ENCODE peak calls at places on chromosomes 6 and 20, in seven cellular contexts. Q is OCI-LY7, F is hepatocyte, G is SK-N-SH, L is GM23338, I is GM23248, O is HCT116. A is an unnamed sample. For H3K79me2 and H3K4me1, the result is how much of the 10 kb centered on the place peaks cover.

GRCh38 chr6:82953871-82954270 is 111.8 kb downstream of the UBE3D start:
- DNase-seq in Q (no peak), F (no peak), G (no peak), L (no peak), I (peak), O (no peak), A (no peak)

GRCh38 chr20:57772349-57772964 is 62.6 kb upstream of the PMEPA1 start:
- DNase-seq in Q (no peak), F (no peak), G (no peak), L (peak), I (peak), O (no peak), A (peak)

GRCh38 chr6:16723833-16724232 is 37.4 kb downstream of the ATXN1 start:
- DNase-seq in Q (no peak), F (peak), G (no peak), L (peak), I (peak), O (peak), A (no peak)

GRCh38 chr6:116363759-116364158 is 7.0 kb upstream of the DSE start:
- DNase-seq in Q (no peak), F (no peak), G (no peak), L (no peak), I (peak), O (no peak), A (no peak)

GRCh38 chr20:16123623-16124022 is 449.6 kb downstream of the KIF16B start:
- DNase-seq in Q (no peak), F (no peak), G (no peak), L (no peak), I (peak), O (no peak), A (no peak)

GRCh38 chr6:104705095-104705707 is 154.5 kb downstream of the HACE1 start:
- DNase-seq in Q (peak), F (no peak), G (no peak), L (no peak), I (peak), O (no peak), A (no peak)

GRCh38 chr6:39093167-39093708 is 21.7 kb downstream of the SAYSD1 start:
- DNase-seq in Q (no peak), F (no peak), G (no peak), L (no peak), I (no peak), O (no peak), A (no peak)

GRCh38 chr6:144244688-144245087 is 40.4 kb upstream of the UTRN start:
- DNase-seq in Q (peak), F (no peak), G (no peak), L (no peak), I (no peak), O (no peak), A (no peak)

GRCh38 chr6:14656676-14657075 is 539.1 kb downstream of the CD83 start:
- DNase-seq in Q (no peak), F (no peak), G (no peak), L (no peak), I (no peak), O (no peak), A (no peak)

GRCh38 chr20:40186826-40187225 is 502.2 kb downstream of the MAFB start:
- DNase-seq in Q (no peak), F (no peak), G (no peak), L (no peak), I (no peak), O (no peak), A (no peak)

GRCh38 chr6:150613269-150613668 is 13.6 kb downstream of the PLEKHG1 start:
- DNase-seq in Q (no peak), F (no peak), G (no peak), L (no peak), I (no peak), O (no peak), A (no peak)

GRCh38 chr6:41939091-41939847 is 2.3 kb downstream of the CCND3 start:
- DNase-seq in Q (peak), F (peak), G (no peak), L (peak), I (peak), O (no peak), A (peak)

GRCh38 chr20:25992146-25992545 is 295.5 kb upstream of the ZNF337 start:
- DNase-seq in Q (no peak), F (no peak), G (no peak), L (no peak), I (no peak), O (no peak), A (peak)

GRCh38 chr20:19264191-19264590 is 51.7 kb downstream of the SLC24A3 start:
- DNase-seq in Q (no peak), F (no peak), G (no peak), L (no peak), I (no peak), O (no peak), A (no peak)

GRCh38 chr6:6678811-6679210 is 90.3 kb downstream of the LY86 start:
- DNase-seq in Q (no peak), F (no peak), G (no peak), L (no peak), I (no peak), O (no peak), A (peak)

GRCh38 chr6:102154874-102155273 is 761.4 kb downstream of the GRIK2 start:
- DNase-seq in Q (no peak), F (no peak), G (no peak), L (no peak), I (no peak), O (no peak), A (no peak)

GRCh38 chr6:2855061-2855519 is 13.4 kb upstream of the SERPINB1 start:
- DNase-seq in Q (no peak), F (no peak), G (no peak), L (no peak), I (no peak), O (no peak), A (peak)

GRCh38 chr6:3301506-3301905 is 42.8 kb downstream of the PSMG4 start:
- DNase-seq in Q (no peak), F (no peak), G (no peak), L (no peak), I (no peak), O (no peak), A (no peak)

GRCh38 chr6:170212051-170212756 is 78.7 kb downstream of the DLL1 start:
- DNase-seq in Q (no peak), F (no peak), G (no peak), L (no peak), I (no peak), O (no peak), A (peak)

GRCh38 chr20:40966516-40967185 is 62.0 kb upstream of the TOP1 start:
- DNase-seq in Q (no peak), F (no peak), G (no peak), L (no peak), I (no peak), O (no peak), A (no peak)

GRCh38 chr6:16286151-16286522 is 47.8 kb downstream of the GMPR start:
- DNase-seq in Q (peak), F (peak), G (peak), L (peak), I (peak), O (peak), A (peak)

GRCh38 chr6:157221049-157221816 is 102.1 kb downstream of the TMEM242 start:
- DNase-seq in Q (peak), F (no peak), G (peak), L (peak), I (peak), O (peak), A (no peak)

GRCh38 chr6:164507197-164507957 is 802.0 kb downstream of the C6orf118 start:
- DNase-seq in Q (peak), F (no peak), G (no peak), L (peak), I (no peak), O (no peak), A (no peak)

GRCh38 chr6:73452107-73452461 is at the start of gene CGAS:
- DNase-seq in Q (peak), F (peak), G (no peak), L (peak), I (peak), O (no peak), A (peak)

GRCh38 chr6:155093430-155093829 is 98.3 kb downstream of the TIAM2 start:
- DNase-seq in Q (peak), F (no peak), G (no peak), L (peak), I (no peak), O (no peak), A (no peak)

GRCh38 chr6:53815381-53816119 is 20.7 kb downstream of the LRRC1 start:
- DNase-seq in Q (no peak), F (no peak), G (no peak), L (no peak), I (no peak), O (no peak), A (no peak)

GRCh38 chr6:14713008-14713452 is 532.8 kb upstream of the JARID2 start:
- DNase-seq in Q (no peak), F (no peak), G (no peak), L (no peak), I (peak), O (no peak), A (no peak)

DNA sequence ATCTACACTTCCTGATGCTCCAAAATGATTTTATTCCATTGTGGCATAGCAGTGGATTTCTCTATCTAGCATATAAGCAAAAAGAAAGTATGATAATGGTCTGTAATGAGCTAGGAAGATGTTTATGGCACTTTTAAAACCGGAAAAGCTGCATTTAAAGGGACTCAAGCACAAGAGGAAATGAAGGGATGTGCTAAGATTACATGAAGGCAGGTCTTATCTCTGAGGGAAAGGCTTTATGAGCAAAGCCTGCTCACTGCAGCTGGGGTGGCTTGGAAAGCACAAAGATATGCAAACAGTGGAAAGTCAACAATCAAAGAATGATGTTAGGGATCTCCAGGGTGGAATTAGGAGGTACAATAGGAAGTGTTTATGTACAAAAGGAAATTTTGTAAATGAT is 138.2 kb downstream of the TENT5A start:
- DNase-seq in Q (no peak), F (peak), G (no peak), L (peak), I (peak), O (no peak), A (peak)
- TF ChIP-seq EZH2phosphoT487 in Q (no peak), F (no peak), G (no peak), L (no peak), I (no peak), O (no peak), A (no peak)

GRCh38 chr6:128638817-128639216 is 118.4 kb upstream of the PTPRK start:
- DNase-seq in Q (no peak), F (no peak), G (no peak), L (no peak), I (no peak), O (no peak), A (no peak)

GRCh38 chr6:128641701-128642100 is 121.3 kb upstream of the PTPRK start:
- DNase-seq in Q (no peak), F (no peak), G (no peak), L (no peak), I (peak), O (no peak), A (no peak)
- H3K79me2 ChIP-seq in Q (under half), F (under half), G (under half), L (under half), I (under half), O (under half), A (under half)

GRCh38 chr6:56863366-56863765 is 91.5 kb upstream of the BEND6 start:
- DNase-seq in Q (no peak), F (peak), G (no peak), L (no peak), I (peak), O (no peak), A (no peak)
- H3K4me1 ChIP-seq in Q (under half), F (under half), G (half or more), L (under half), I (half or more), O (half or more), A (under half)

GRCh38 chr20:9409981-9410380 is 104.4 kb upstream of the LAMP5 start:
- DNase-seq in Q (no peak), F (no peak), G (no peak), L (no peak), I (peak), O (no peak), A (no peak)
- TF ChIP-seq EZH2phosphoT487 in Q (no peak), F (no peak), G (no peak), L (no peak), I (no peak), O (no peak), A (no peak)

DNA sequence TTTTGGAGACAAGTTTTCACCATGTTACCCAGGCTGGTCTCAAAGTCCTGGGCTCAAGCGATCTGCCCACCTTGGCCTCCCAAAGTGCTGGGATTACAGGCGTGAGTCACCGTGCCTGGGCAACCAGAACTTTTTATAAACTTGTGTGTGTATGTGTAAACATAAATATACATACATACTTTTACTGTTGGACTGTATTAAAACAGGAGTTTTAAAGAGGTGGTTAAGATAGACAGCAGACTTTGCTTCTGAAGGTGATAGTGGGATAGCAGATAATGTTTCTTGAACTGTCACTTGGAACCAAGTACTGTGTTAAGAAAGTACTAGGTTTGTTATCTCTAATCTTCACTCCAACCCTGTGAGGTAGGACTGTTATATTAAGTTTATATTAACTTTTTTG is 28.6 kb upstream of the MAPK13 start:
- DNase-seq in Q (no peak), F (no peak), G (no peak), L (no peak), I (no peak), O (no peak), A (no peak)
- H3K79me2 ChIP-seq in Q (under half), F (under half), G (under half), L (under half), I (under half), O (under half), A (under half)

A was measured in neural progenitor cell.